ENCODE peak calls at places on chromosomes 11 and 22, in ten cellular contexts. L is naive thymus-derived CD4-positive, alpha-beta T cell; U is brain microvascular endothelial cell; D is breast epithelium; P is psoas muscle; R is heart right ventricle; I is fibroblast of pulmonary artery; K is BJ; M is neuronal stem cell; O is dorsolateral prefrontal cortex. H is an unnamed sample.

GRCh38 chr11:75160328-75160757 is 9.4 kb downstream of the SLCO2B1 start:
- DNase-seq in L (no peak), U (no peak), D (no peak), P (no peak), R (no peak), I (no peak), K (no peak), M (no peak), O (no peak), H (peak; percentile 10)

GRCh38 chr22:24060375-24060788 is 49.3 kb downstream of the CABIN1 start:
- DNase-seq in L (no peak), U (peak; percentile 96), D (no peak), P (no peak), R (no peak), I (peak; percentile 96), K (peak; percentile 74), M (no peak), O (no peak), H (no peak)

GRCh38 chr22:23137905-23138520 is 3.8 kb downstream of the RSPH14 start:
- DNase-seq in L (peak; percentile 25), U (no peak), D (no peak), P (no peak), R (no peak), I (no peak), K (no peak), M (no peak), O (no peak), H (peak; percentile 80)

GRCh38 chr22:16844529-16844928 is 19.3 kb upstream of the XKR3 start:
- DNase-seq in L (no peak), U (no peak), D (no peak), P (no peak), R (no peak), I (no peak), K (no peak), M (no peak), O (no peak), H (no peak)

GRCh38 chr22:48745842-48746788 is 1081.6 kb downstream of the BRD1 start:
- DNase-seq in L (no peak), U (no peak), D (peak; percentile 51), P (no peak), R (no peak), I (no peak), K (no peak), M (no peak), O (no peak), H (no peak)

GRCh38 chr22:22687638-22688500 is 43.5 kb downstream of the GGTLC2 start:
- DNase-seq in L (no peak), U (peak; percentile 66), D (no peak), P (no peak), R (no peak), I (peak; percentile 76), K (no peak), M (peak; percentile 29), O (no peak), H (peak; percentile 35)

GRCh38 chr11:94400839-94401772 is at the start of gene GPR83:
- DNase-seq in L (no peak), U (peak; percentile 11), D (no peak), P (peak; percentile 41), R (peak; percentile 21), I (no peak), K (no peak), M (peak; percentile 49), O (no peak), H (no peak)

GRCh38 chr22:20035375-20036084 is 14.6 kb downstream of the TANGO2 start:
- DNase-seq in L (no peak), U (no peak), D (no peak), P (no peak), R (no peak), I (no peak), K (no peak), M (no peak), O (no peak), H (no peak)

GRCh38 chr11:27427183-27427980 is 45.2 kb downstream of the LGR4 start:
- DNase-seq in L (no peak), U (no peak), D (no peak), P (no peak), R (no peak), I (peak; percentile 77), K (no peak), M (no peak), O (no peak), H (no peak)

GRCh38 chr22:45441158-45441557 is 27.7 kb downstream of the RIBC2 start:
- DNase-seq in L (no peak), U (peak; percentile 48), D (no peak), P (peak; percentile 71), R (peak; percentile 44), I (peak; percentile 74), K (no peak), M (peak; percentile 39), O (no peak), H (peak; percentile 35)

GRCh38 chr11:102664001-102664752 is 39.0 kb upstream of the MMP20 start:
- DNase-seq in L (no peak), U (no peak), D (no peak), P (no peak), R (no peak), I (peak; percentile 8), K (no peak), M (no peak), O (no peak), H (peak; percentile 34)

GRCh38 chr22:20654343-20655208 is 119.3 kb upstream of the SERPIND1 start:
- DNase-seq in L (no peak), U (no peak), D (no peak), P (no peak), R (no peak), I (no peak), K (no peak), M (no peak), O (no peak), H (no peak)

GRCh38 chr11:73374130-73374529 is 2.1 kb upstream of the RELT start:
- DNase-seq in L (no peak), U (no peak), D (no peak), P (no peak), R (no peak), I (no peak), K (no peak), M (no peak), O (no peak), H (no peak)

GRCh38 chr11:24496728-24497396 is at the start of gene LUZP2:
- DNase-seq in L (no peak), U (peak; percentile 18), D (no peak), P (peak; percentile 48), R (peak; percentile 6), I (peak; percentile 24), K (no peak), M (peak; percentile 69), O (no peak), H (no peak)

GRCh38 chr11:116861539-116861938 is 24.1 kb upstream of the APOA1 start:
- DNase-seq in L (no peak), U (peak; percentile 73), D (no peak), P (no peak), R (no peak), I (peak; percentile 79), K (no peak), M (no peak), O (no peak), H (no peak)

GRCh38 chr22:35349704-35350538 is 31.0 kb upstream of the HMOX1 start:
- DNase-seq in L (no peak), U (no peak), D (no peak), P (no peak), R (no peak), I (no peak), K (no peak), M (no peak), O (no peak), H (no peak)

DNA sequence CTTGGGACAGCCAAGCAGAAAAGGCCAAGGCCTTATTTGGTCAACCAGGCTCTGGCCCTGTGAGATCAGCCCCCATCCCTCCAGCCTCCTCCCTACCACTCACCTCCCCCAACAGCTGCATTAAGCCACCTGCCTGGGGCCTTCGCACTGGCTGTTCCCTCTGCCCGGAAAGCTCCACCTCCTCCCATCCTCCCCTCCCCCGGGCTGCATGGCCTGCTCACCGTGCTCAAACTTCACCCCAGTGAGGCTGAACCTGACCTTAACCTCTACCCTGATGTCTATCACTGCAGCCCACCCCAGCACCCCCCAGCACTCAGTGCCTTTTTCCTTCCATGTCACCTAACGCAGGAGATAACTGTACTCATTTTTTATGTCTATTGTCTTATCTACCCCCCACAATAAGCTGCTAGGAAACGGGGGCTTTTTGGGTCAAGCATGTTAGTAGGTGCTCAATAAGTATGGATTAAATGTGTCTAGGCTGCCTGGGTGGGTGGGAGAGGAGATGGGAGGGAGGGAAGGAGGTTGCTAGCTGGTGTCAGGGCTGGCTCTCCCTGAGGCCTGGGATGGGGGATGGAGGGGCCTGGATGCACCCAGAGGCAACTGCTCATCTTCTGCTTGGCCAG is 912 bp downstream of the PTPRCAP start:
- DNase-seq in L (peak; percentile 29), U (no peak), D (no peak), P (no peak), R (no peak), I (no peak), K (no peak), M (no peak), O (no peak), H (peak; percentile 71)
- H3K4me3 ChIP-seq in L (peak overlapping the region; percentile 100), U (no peak overlapping the region), D (peak overlapping the region; percentile 12), P (no peak overlapping the region), R (no peak overlapping the region), I (no peak overlapping the region), K (no peak overlapping the region), M (no peak overlapping the region), O (no peak overlapping the region), H (peak overlapping the region; percentile 93)

GRCh38 chr11:2693271-2693833 is 6.4 kb downstream of the KCNQ1OT1 start:
- DNase-seq in L (no peak), U (no peak), D (peak; percentile 15), P (peak; percentile 37), R (no peak), I (no peak), K (no peak), M (no peak), O (no peak), H (no peak)
- H3K4me3 ChIP-seq in L (no peak overlapping the region), U (no peak overlapping the region), D (peak overlapping the region; percentile 5), P (no peak overlapping the region), R (no peak overlapping the region), I (no peak overlapping the region), K (no peak overlapping the region), M (no peak overlapping the region), O (no peak overlapping the region), H (no peak overlapping the region)

DNA sequence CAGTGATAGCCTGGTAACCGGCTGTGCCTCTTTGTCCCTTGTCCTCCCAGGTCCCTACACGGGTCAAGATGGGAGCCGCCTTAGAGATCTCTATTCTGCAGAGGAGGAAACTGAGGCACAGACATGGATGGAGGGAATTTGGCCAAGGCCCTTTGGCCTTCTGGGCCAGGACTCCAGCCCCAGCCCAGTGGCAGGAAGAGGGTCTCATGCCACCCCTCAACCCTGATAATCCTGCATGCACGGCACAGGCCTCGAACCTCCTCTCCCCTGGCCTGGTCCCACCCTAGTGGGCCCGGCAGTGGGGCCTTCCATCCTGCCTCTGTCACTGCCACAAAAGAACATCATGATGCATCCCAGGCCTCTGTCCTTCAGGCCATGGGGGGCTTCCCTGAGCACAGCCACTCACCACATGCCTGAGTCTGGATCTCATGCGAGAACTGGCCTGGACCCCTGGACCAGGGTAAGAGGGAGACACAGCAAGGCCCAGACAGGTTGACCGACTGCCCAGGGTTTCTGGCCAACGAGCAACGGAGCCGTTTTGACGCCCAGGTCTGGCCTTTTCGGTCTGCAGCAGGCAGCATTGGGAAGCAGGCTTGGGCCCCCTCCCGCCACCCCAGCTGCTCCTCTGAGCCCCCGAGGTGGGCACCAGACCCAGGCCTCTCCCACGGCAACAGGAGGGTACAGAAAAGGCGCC is 6.5 kb downstream of the LINC01488 start:
- DNase-seq in L (no peak), U (no peak), D (no peak), P (peak; percentile 29), R (no peak), I (no peak), K (no peak), M (no peak), O (no peak), H (no peak)
- H3K4me3 ChIP-seq in L (no peak overlapping the region), U (no peak overlapping the region), D (no peak overlapping the region), P (no peak overlapping the region), R (no peak overlapping the region), I (no peak overlapping the region), K (no peak overlapping the region), M (no peak overlapping the region), O (no peak overlapping the region), H (no peak overlapping the region)

GRCh38 chr11:41716862-41717261 is 257.4 kb upstream of the LRRC4C start:
- DNase-seq in L (no peak), U (no peak), D (no peak), P (no peak), R (no peak), I (no peak), K (no peak), M (no peak), O (no peak), H (no peak)
- H3K4me3 ChIP-seq in L (no peak overlapping the region), U (no peak overlapping the region), D (no peak overlapping the region), P (no peak overlapping the region), R (no peak overlapping the region), I (no peak overlapping the region), K (no peak overlapping the region), M (no peak overlapping the region), O (no peak overlapping the region), H (no peak overlapping the region)